ENCODE peak calls at places on chromosomes 6 and 20, in five cellular contexts. A, V, X, B and H are unnamed samples.

GRCh38 chr6:44386929-44387345 is 569 bp upstream of the CDC5L start:
- DNase-seq in A (peak), V (no peak), X (peak), B (no peak), H (no peak)

GRCh38 chr6:118945217-118945616 is 10.3 kb upstream of the MCM9 start:
- DNase-seq in A (no peak), V (no peak), X (no peak), B (no peak), H (no peak)

GRCh38 chr6:92690997-92691599 is 728.3 kb downstream of the EPHA7 start:
- DNase-seq in A (no peak), V (peak), X (no peak), B (no peak), H (no peak)

GRCh38 chr6:167806061-167806700 is 20.5 kb upstream of the AFDN start:
- DNase-seq in A (no peak), V (no peak), X (no peak), B (no peak), H (no peak)

GRCh38 chr6:96836579-96837137 is 619 bp downstream of the GPR63 start:
- DNase-seq in A (no peak), V (peak), X (peak), B (peak), H (peak)

GRCh38 chr6:1376653-1377052 is 12.7 kb upstream of the FOXF2 start:
- DNase-seq in A (no peak), V (no peak), X (no peak), B (no peak), H (no peak)

GRCh38 chr6:32462609-32463008 is 22.9 kb downstream of the HLA-DRA start:
- DNase-seq in A (no peak), V (no peak), X (no peak), B (peak), H (no peak)

GRCh38 chr20:48879609-48880008 is 41.9 kb upstream of the ARFGEF2 start:
- DNase-seq in A (no peak), V (no peak), X (no peak), B (no peak), H (no peak)

GRCh38 chr6:10759312-10759839 is 11.8 kb downstream of the TMEM14B start:
- DNase-seq in A (peak), V (peak), X (no peak), B (peak), H (no peak)

GRCh38 chr6:56902551-56903464 is 52.1 kb upstream of the BEND6 start:
- DNase-seq in A (peak), V (no peak), X (no peak), B (peak), H (no peak)

GRCh38 chr6:138588805-138589434 is 89.6 kb upstream of the NHSL1 start:
- DNase-seq in A (peak), V (peak), X (peak), B (peak), H (peak)

GRCh38 chr20:46568570-46569129 is 18.2 kb upstream of the OCSTAMP start:
- DNase-seq in A (no peak), V (no peak), X (peak), B (no peak), H (peak)

GRCh38 chr6:131443514-131443913 is 129.5 kb upstream of the ARG1 start:
- DNase-seq in A (no peak), V (no peak), X (no peak), B (no peak), H (no peak)

GRCh38 chr20:13839421-13840092 is 54.7 kb downstream of the NDUFAF5 start:
- DNase-seq in A (no peak), V (no peak), X (no peak), B (no peak), H (no peak)

GRCh38 chr6:3664641-3665041 is 86.9 kb downstream of the PXDC1 start:
- DNase-seq in A (no peak), V (peak), X (no peak), B (peak), H (no peak)

GRCh38 chr6:106685833-106686232 is 56.5 kb downstream of the QRSL1 start:
- DNase-seq in A (no peak), V (no peak), X (no peak), B (no peak), H (no peak)

GRCh38 chr6:144555078-144555477 is 269.9 kb downstream of the UTRN start:
- DNase-seq in A (no peak), V (no peak), X (no peak), B (no peak), H (no peak)

GRCh38 chr20:5843054-5843731 is 93.0 kb downstream of the SHLD1 start:
- DNase-seq in A (no peak), V (no peak), X (no peak), B (no peak), H (no peak)

GRCh38 chr6:94341173-94341572 is 921.8 kb upstream of the EPHA7 start:
- DNase-seq in A (no peak), V (peak), X (no peak), B (peak), H (no peak)

GRCh38 chr6:4008324-4009047 is 70.5 kb downstream of the FAM217A start:
- DNase-seq in A (peak), V (no peak), X (no peak), B (peak), H (no peak)

GRCh38 chr20:19867940-19868371 is 109.9 kb downstream of the RIN2 start:
- DNase-seq in A (no peak), V (no peak), X (no peak), B (no peak), H (peak)

GRCh38 chr20:8431538-8432434 is 299.7 kb downstream of the PLCB1 start:
- DNase-seq in A (no peak), V (peak), X (no peak), B (peak), H (no peak)

GRCh38 chr6:56719310-56719709 is 76.6 kb upstream of the DST start:
- DNase-seq in A (no peak), V (no peak), X (no peak), B (no peak), H (no peak)

GRCh38 chr6:73585566-73586415 is 65.0 kb upstream of the EEF1A1 start:
- DNase-seq in A (peak), V (peak), X (no peak), B (peak), H (no peak)

GRCh38 chr6:107794771-107795170 is 29.3 kb downstream of the SCML4 start:
- DNase-seq in A (no peak), V (no peak), X (no peak), B (no peak), H (no peak)

GRCh38 chr20:51077601-51078000 is 54.7 kb upstream of the KCNG1 start:
- DNase-seq in A (no peak), V (no peak), X (no peak), B (no peak), H (no peak)

GRCh38 chr6:92132446-92132845 is 1286.9 kb downstream of the EPHA7 start:
- DNase-seq in A (peak), V (no peak), X (no peak), B (no peak), H (no peak)

GRCh38 chr20:62643521-62644043 is 1.3 kb downstream of the SLCO4A1 start:
- DNase-seq in A (no peak), V (no peak), X (no peak), B (no peak), H (no peak)

GRCh38 chr6:67933278-67933677 is 701.8 kb upstream of the ADGRB3 start:
- DNase-seq in A (no peak), V (peak), X (no peak), B (peak), H (no peak)

GRCh38 chr6:39821739-39822532 is 29.8 kb downstream of the DAAM2 start:
- DNase-seq in A (no peak), V (peak), X (peak), B (peak), H (peak)

GRCh38 chr6:74632196-74632595 is 573.7 kb downstream of the COL12A1 start:
- DNase-seq in A (no peak), V (no peak), X (no peak), B (no peak), H (no peak)

GRCh38 chr6:13914346-13914745 is 10.4 kb upstream of the RNF182 start:
- DNase-seq in A (no peak), V (no peak), X (no peak), B (no peak), H (peak)

GRCh38 chr6:28542440-28543293 is 17.0 kb downstream of the GPX5 start:
- DNase-seq in A (peak), V (peak), X (no peak), B (peak), H (peak)

GRCh38 chr6:119311514-119312142 is 37.9 kb downstream of the MAN1A1 start:
- DNase-seq in A (no peak), V (no peak), X (no peak), B (no peak), H (no peak)

GRCh38 chr6:157169656-157170055 is 153.7 kb downstream of the TMEM242 start:
- DNase-seq in A (no peak), V (no peak), X (no peak), B (no peak), H (no peak)

GRCh38 chr20:57195759-57196100 is 70.7 kb downstream of the BMP7 start:
- DNase-seq in A (no peak), V (no peak), X (no peak), B (no peak), H (no peak)